ENCODE peak calls at places on chromosome 1, in ten cellular contexts. M is fibroblast of lung, Y is Peyer's patch, B is GM13977, H is stomach, F is GM12865, J is AG04450, E is PC-3, D is progenitor cell of endocrine pancreas, I is heart left ventricle. C is an unnamed sample.

GRCh38 chr1:59678809-59679228 is 135.9 kb upstream of the HOOK1 start:
- DNase-seq in M (peak), Y (no peak), B (no peak), H (no peak), F (no peak), J (peak), E (peak), D (no peak), I (no peak), C (peak)

GRCh38 chr1:232033285-232033684 is 406.7 kb downstream of the DISC1 start:
- DNase-seq in M (no peak), Y (no peak), B (no peak), H (no peak), F (no peak), J (no peak), E (no peak), D (no peak), I (no peak), C (no peak)

GRCh38 chr1:36924282-36924791 is 110.0 kb downstream of the GRIK3 start:
- DNase-seq in M (peak), Y (no peak), B (peak), H (peak), F (peak), J (no peak), E (peak), D (peak), I (no peak), C (no peak)

GRCh38 chr1:186813420-186813819 is 15.3 kb upstream of the PLA2G4A start:
- DNase-seq in M (peak), Y (no peak), B (no peak), H (no peak), F (no peak), J (no peak), E (no peak), D (no peak), I (no peak), C (no peak)

GRCh38 chr1:169487561-169487960 is 1.8 kb upstream of the SLC19A2 start:
- DNase-seq in M (no peak), Y (no peak), B (no peak), H (no peak), F (no peak), J (no peak), E (peak), D (no peak), I (no peak), C (no peak)

GRCh38 chr1:57281324-57281723 is 142.5 kb downstream of the DAB1 start:
- DNase-seq in M (no peak), Y (no peak), B (no peak), H (no peak), F (no peak), J (no peak), E (no peak), D (no peak), I (no peak), C (no peak)

GRCh38 chr1:213535679-213536078 is 452.1 kb upstream of the PROX1 start:
- DNase-seq in M (no peak), Y (no peak), B (no peak), H (no peak), F (no peak), J (no peak), E (no peak), D (no peak), I (no peak), C (no peak)

GRCh38 chr1:60977661-60978060 is 104.7 kb upstream of the NFIA start:
- DNase-seq in M (no peak), Y (no peak), B (no peak), H (no peak), F (no peak), J (no peak), E (no peak), D (no peak), I (no peak), C (no peak)

GRCh38 chr1:38776466-38776865 is 83.1 kb downstream of the RRAGC start:
- DNase-seq in M (no peak), Y (no peak), B (no peak), H (no peak), F (no peak), J (no peak), E (no peak), D (no peak), I (no peak), C (no peak)

GRCh38 chr1:166383137-166383536 is 216.3 kb upstream of the FAM78B start:
- DNase-seq in M (no peak), Y (no peak), B (no peak), H (no peak), F (no peak), J (no peak), E (no peak), D (no peak), I (no peak), C (no peak)

GRCh38 chr1:212413902-212414327 is 771 bp downstream of the PACC1 start:
- DNase-seq in M (peak), Y (no peak), B (peak), H (no peak), F (no peak), J (no peak), E (no peak), D (no peak), I (no peak), C (no peak)

GRCh38 chr1:15305366-15305765 is 58.3 kb downstream of the FHAD1 start:
- DNase-seq in M (peak), Y (no peak), B (no peak), H (no peak), F (no peak), J (no peak), E (no peak), D (no peak), I (no peak), C (peak)

GRCh38 chr1:87684786-87685185 is 356.1 kb downstream of the LMO4 start:
- DNase-seq in M (peak), Y (no peak), B (no peak), H (no peak), F (no peak), J (no peak), E (no peak), D (no peak), I (no peak), C (no peak)

GRCh38 chr1:184380468-184380867 is 6.4 kb upstream of the C1orf21 start:
- DNase-seq in M (no peak), Y (no peak), B (no peak), H (no peak), F (peak), J (no peak), E (no peak), D (no peak), I (no peak), C (no peak)

GRCh38 chr1:184376359-184376758 is 10.5 kb upstream of the C1orf21 start:
- DNase-seq in M (peak), Y (no peak), B (no peak), H (no peak), F (no peak), J (no peak), E (no peak), D (no peak), I (no peak), C (no peak)

GRCh38 chr1:184383772-184384323 is 3.0 kb upstream of the C1orf21 start:
- DNase-seq in M (no peak), Y (no peak), B (no peak), H (no peak), F (no peak), J (no peak), E (no peak), D (no peak), I (no peak), C (no peak)

DNA sequence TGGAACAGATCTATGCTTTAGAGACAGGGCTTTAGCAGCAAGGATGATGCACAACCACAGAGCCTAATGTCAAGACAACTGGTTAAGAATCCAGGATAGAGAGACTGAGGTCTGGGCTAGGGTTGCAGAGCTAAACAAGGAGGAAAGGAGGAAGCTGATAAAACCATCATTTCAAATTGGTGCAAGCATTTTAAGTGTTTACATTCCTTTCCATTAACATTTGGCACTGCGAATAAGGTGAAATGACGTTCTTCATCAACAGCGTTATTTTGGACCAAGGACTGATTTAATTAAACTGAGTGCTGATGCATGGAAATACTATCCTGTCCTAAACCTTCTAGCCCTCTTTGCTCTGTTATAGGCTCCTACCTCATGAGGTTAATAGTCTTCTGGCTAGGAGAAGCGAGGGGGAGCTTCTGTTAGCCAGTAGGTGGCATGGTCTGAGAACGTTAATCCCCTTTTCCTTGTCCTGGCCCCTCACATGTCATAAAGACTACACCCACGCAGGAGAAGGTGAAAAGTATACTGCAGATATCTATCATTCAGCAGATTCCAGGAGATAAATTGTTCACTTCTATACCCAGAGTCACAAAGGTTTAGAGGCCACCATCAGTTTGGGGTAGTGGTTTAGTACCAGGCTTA is 7.6 kb upstream of the C1orf21 start:
- DNase-seq in M (no peak), Y (no peak), B (no peak), H (no peak), F (peak), J (no peak), E (peak), D (no peak), I (no peak), C (no peak)
- TF ChIP-seq CTCF in M (peak), Y (no peak), B (no peak), H (peak), F (no peak), J (peak), E (peak), D (no peak), I (peak), C (no peak)

DNA sequence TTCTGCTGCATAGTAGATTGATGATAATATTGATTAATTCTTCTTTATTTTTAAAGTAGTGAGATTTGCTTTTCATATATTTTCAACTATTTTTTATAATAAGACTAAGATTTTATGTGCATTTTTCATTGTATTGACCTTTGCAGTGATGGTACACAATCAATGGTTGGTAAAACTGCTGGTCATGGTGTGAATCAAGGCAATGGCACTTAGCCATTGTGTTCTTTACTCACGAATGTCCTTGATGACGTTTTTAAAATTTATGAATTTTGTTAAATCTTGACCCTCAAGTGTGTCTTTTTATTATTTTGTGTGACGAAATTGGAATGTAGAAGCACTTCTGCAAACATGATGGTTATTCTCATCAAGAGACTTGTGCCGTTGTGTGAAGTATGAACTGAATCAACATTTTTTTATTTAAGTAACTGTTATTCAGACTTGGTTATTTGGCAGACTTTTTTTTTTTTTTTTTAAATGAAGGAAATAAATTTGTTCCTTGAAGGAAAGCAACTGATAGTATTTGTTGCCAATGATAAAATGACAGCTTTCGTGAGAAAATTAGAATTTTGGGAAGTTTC is 22.6 kb downstream of the CDC73 start:
- DNase-seq in M (no peak), Y (no peak), B (no peak), H (no peak), F (no peak), J (no peak), E (no peak), D (no peak), I (no peak), C (no peak)
- TF ChIP-seq CTCF in M (no peak), Y (no peak), B (no peak), H (no peak), F (no peak), J (no peak), E (no peak), D (no peak), I (no peak), C (no peak)

DNA sequence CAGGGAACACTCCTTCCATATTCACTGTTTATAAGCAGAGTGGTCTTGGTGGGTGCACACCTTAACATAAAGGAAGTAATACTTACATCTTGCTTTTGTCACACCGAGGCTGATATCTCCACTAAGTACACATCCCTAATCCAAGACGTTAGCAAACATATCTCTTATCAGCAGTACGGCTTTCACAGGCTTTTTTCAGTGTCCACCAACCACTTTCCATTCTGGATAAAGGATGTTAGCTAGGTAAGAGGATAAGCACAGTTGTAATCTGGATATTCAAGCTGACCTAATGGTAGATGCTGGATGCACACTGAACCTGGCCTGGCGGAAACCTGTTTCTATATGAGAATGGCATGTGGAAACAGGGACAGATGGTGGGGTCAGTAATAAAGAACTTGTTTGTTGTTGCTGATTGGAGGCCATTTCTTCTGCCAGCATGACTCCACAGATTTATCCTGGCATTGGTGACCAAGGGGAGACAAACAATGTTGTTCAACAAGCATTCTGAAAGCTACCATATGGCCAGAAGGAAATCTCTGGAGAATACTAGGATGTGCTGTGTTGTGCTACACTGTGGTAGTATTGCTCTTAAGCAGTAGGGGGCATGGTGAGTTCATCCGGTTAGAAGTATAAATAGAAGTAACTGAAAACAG is 416.4 kb downstream of the PTBP2 start:
- DNase-seq in M (peak), Y (no peak), B (peak), H (no peak), F (peak), J (no peak), E (peak), D (no peak), I (no peak), C (no peak)
- TF ChIP-seq CTCF in M (peak), Y (peak), B (peak), H (peak), F (peak), J (peak), E (peak), D (peak), I (peak), C (peak)

GRCh38 chr1:86356247-86356646 is 39.9 kb downstream of the ODF2L start:
- DNase-seq in M (peak), Y (no peak), B (no peak), H (no peak), F (no peak), J (no peak), E (peak), D (no peak), I (no peak), C (no peak)
- TF ChIP-seq CTCF in M (peak), Y (no peak), B (peak), H (no peak), F (no peak), J (peak), E (no peak), D (peak), I (no peak), C (peak)

GRCh38 chr1:91997607-91998195 is 32.1 kb upstream of the EPHX4 start:
- DNase-seq in M (peak), Y (no peak), B (peak), H (no peak), F (peak), J (peak), E (peak), D (no peak), I (no peak), C (peak)
- TF ChIP-seq CTCF in M (peak), Y (peak), B (peak), H (peak), F (peak), J (peak), E (peak), D (peak), I (peak), C (peak)

GRCh38 chr1:155305881-155306391 is 2.7 kb upstream of the FDPS start:
- DNase-seq in M (peak), Y (no peak), B (no peak), H (no peak), F (no peak), J (no peak), E (peak), D (no peak), I (no peak), C (peak)

GRCh38 chr1:155307247-155307740 is 1.4 kb upstream of the FDPS start:
- DNase-seq in M (peak), Y (no peak), B (no peak), H (no peak), F (peak), J (no peak), E (peak), D (no peak), I (no peak), C (no peak)

GRCh38 chr1:155308493-155309422 is at the start of gene FDPS:
- DNase-seq in M (peak), Y (peak), B (peak), H (peak), F (peak), J (peak), E (peak), D (peak), I (peak), C (peak)

GRCh38 chr1:155313266-155313665 is 4.6 kb downstream of the FDPS start:
- DNase-seq in M (no peak), Y (no peak), B (no peak), H (no peak), F (no peak), J (no peak), E (no peak), D (no peak), I (no peak), C (no peak)

DNA sequence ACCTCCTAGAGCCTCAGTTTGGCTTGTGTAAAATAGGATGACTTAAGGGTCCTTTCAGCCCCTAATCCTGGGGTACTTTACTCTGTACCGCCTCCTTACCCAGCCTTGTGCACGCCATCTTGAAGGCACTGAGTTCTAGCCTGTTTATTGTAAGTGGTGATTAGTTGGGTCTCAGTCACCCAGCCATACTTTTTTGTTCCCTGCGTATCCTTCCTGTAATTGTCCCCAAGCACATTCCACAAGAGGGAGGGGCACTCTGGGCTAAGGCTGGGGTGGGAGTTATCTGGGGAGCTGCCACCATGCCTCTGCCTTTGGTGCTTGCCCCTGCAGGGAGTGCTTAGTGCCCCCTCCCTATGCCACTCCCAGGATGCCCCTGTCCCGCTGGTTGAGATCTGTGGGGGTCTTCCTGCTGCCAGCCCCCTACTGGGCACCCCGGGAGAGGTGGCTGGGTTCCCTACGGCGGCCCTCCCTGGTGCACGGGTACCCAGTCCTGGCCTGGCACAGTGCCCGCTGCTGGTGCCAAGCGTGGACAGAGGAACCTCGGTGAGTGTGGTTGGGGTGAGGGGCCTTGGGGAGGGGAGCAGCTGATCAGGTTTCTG is 856 bp downstream of the FDPS start:
- DNase-seq in M (no peak), Y (no peak), B (no peak), H (peak), F (no peak), J (no peak), E (peak), D (no peak), I (peak), C (no peak)
- TF ChIP-seq CTCF in M (no peak), Y (no peak), B (no peak), H (no peak), F (no peak), J (no peak), E (peak), D (no peak), I (no peak), C (no peak)